ENCODE peak calls at places on chromosomes 4 and X, in nine cellular contexts. A, D, J, E, C, Q, Z, X and O are unnamed samples.

GRCh38 chr4:33696066-33696465 is 2548.2 kb downstream of the ARAP2 start:
- DNase-seq in A (no peak), D (no peak), J (no peak), E (no peak), C (peak), Q (no peak), Z (no peak), X (no peak), O (no peak)

GRCh38 chrX:70089575-70090297 is 27.5 kb downstream of the OTUD6A start:
- DNase-seq in A (no peak), D (no peak), J (no peak), E (peak), C (peak), Q (no peak), Z (no peak), X (peak), O (no peak)

GRCh38 chrX:97294016-97294415 is 410.3 kb downstream of the RPA4 start:
- DNase-seq in A (no peak), D (no peak), J (no peak), E (no peak), C (no peak), Q (no peak), Z (no peak), X (no peak), O (no peak)

GRCh38 chrX:124401696-124402095 is 55.3 kb downstream of the SH2D1A start:
- DNase-seq in A (peak), D (no peak), J (no peak), E (no peak), C (no peak), Q (no peak), Z (no peak), X (no peak), O (no peak)

GRCh38 chr4:185708348-185708747 is 103.6 kb downstream of the SORBS2 start:
- DNase-seq in A (no peak), D (no peak), J (no peak), E (peak), C (peak), Q (no peak), Z (no peak), X (peak), O (no peak)

GRCh38 chrX:53262918-53263394 is 18.4 kb downstream of the IQSEC2 start:
- DNase-seq in A (no peak), D (no peak), J (no peak), E (no peak), C (peak), Q (no peak), Z (no peak), X (peak), O (no peak)

GRCh38 chrX:73563740-73564073 is 710 bp downstream of the CHIC1 start:
- DNase-seq in A (no peak), D (no peak), J (no peak), E (no peak), C (peak), Q (no peak), Z (no peak), X (no peak), O (no peak)

GRCh38 chrX:93585661-93586060 is 87.7 kb downstream of the NAP1L3 start:
- DNase-seq in A (no peak), D (no peak), J (no peak), E (no peak), C (no peak), Q (no peak), Z (no peak), X (no peak), O (no peak)

GRCh38 chr4:186684889-186685309 is 38.8 kb downstream of the FAT1 start:
- DNase-seq in A (no peak), D (no peak), J (no peak), E (no peak), C (no peak), Q (no peak), Z (no peak), X (no peak), O (no peak)

GRCh38 chrX:90617710-90618325 is 696.1 kb downstream of the TGIF2LX start:
- DNase-seq in A (no peak), D (no peak), J (no peak), E (no peak), C (no peak), Q (no peak), Z (no peak), X (no peak), O (no peak)